ENCODE peak calls at places on chromosomes 5 and 9, in ten cellular contexts. M is substantia nigra, W is head of caudate nucleus, D is Peyer's patch, J is AG08395, P is NCI-H1092 treated with DMSO at 0.1 percent for 48 hours, T is lower lobe of right lung, O is hippocampal formation, X is left ventricle myocardium inferior, A is cardiac fibroblast. Z is an unnamed sample.

GRCh38 chr9:109551651-109552050 is 53.5 kb upstream of the PTPN3 start:
- DNase-seq in A (no peak), J (no peak), D (no peak), W (no peak), M (no peak), O (no peak), P (no peak), X (no peak), T (no peak), Z (no peak)

GRCh38 chr9:127796225-127796813 is 6.4 kb upstream of the FPGS start:
- DNase-seq in P (peak), M (no peak), O (no peak), D (peak), T (peak), J (peak), A (no peak), W (no peak), X (no peak), Z (no peak)

GRCh38 chr9:6426117-6426516 is 13.1 kb downstream of the UHRF2 start:
- DNase-seq in W (no peak), X (no peak), O (no peak), A (no peak), T (no peak), M (no peak), P (no peak), J (no peak), D (no peak), Z (no peak)

GRCh38 chr5:50653946-50654345 is 12.5 kb upstream of the PARP8 start:
- DNase-seq in D (no peak), M (no peak), W (no peak), X (no peak), A (no peak), J (no peak), O (no peak), P (no peak), T (no peak), Z (no peak)

GRCh38 chr9:126693428-126693931 is 79.8 kb downstream of the LMX1B start:
- DNase-seq in M (no peak), P (no peak), O (no peak), D (peak), W (no peak), X (no peak), T (peak), A (no peak), J (no peak), Z (no peak)

GRCh38 chr5:67401166-67401565 is 204.6 kb upstream of the CD180 start:
- DNase-seq in M (no peak), D (no peak), J (no peak), P (no peak), A (no peak), O (no peak), X (no peak), W (no peak), T (no peak), Z (no peak)

GRCh38 chr5:112203229-112203628 is 215.8 kb downstream of the EPB41L4A start:
- DNase-seq in P (no peak), O (no peak), M (no peak), W (no peak), A (no peak), T (no peak), J (no peak), X (no peak), D (no peak), Z (no peak)

GRCh38 chr5:96125335-96125891 is 163.8 kb upstream of the ELL2 start:
- DNase-seq in D (no peak), P (no peak), M (no peak), X (no peak), A (peak), O (no peak), W (no peak), J (peak), T (no peak), Z (no peak)

GRCh38 chr9:4934976-4935672 is 49.9 kb upstream of the JAK2 start:
- DNase-seq in W (no peak), A (peak), X (no peak), O (no peak), P (no peak), J (no peak), T (no peak), M (no peak), D (no peak), Z (no peak)

GRCh38 chr5:99033014-99033931 is 104.5 kb upstream of the CHD1 start:
- DNase-seq in M (no peak), J (no peak), O (no peak), X (no peak), W (no peak), P (no peak), A (peak), D (no peak), T (no peak), Z (no peak)

GRCh38 chr9:69918317-69918716 is 97.7 kb downstream of the CFAP95 start:
- DNase-seq in T (no peak), P (no peak), D (no peak), A (no peak), W (no peak), O (no peak), J (no peak), M (no peak), X (no peak), Z (no peak)

GRCh38 chr9:16385590-16386578 is 484.6 kb downstream of the BNC2 start:
- DNase-seq in W (no peak), A (peak), X (no peak), T (no peak), O (no peak), J (peak), P (no peak), M (no peak), D (no peak), Z (no peak)

GRCh38 chr9:97307091-97307490 is 368 bp upstream of the CCDC180 start:
- DNase-seq in T (peak), J (peak), O (peak), W (peak), X (peak), D (peak), M (peak), A (peak), P (no peak), Z (peak)

GRCh38 chr5:66518753-66519152 is 77.4 kb upstream of the MAST4 start:
- DNase-seq in W (no peak), X (no peak), T (no peak), M (no peak), D (no peak), J (no peak), A (peak), P (no peak), O (no peak), Z (no peak)

GRCh38 chr5:119327018-119327417 is 28.8 kb upstream of the TNFAIP8 start:
- DNase-seq in P (no peak), A (peak), J (peak), X (no peak), O (no peak), W (no peak), T (no peak), M (no peak), D (no peak), Z (no peak)

GRCh38 chr5:10701567-10702039 is 59.4 kb downstream of the DAP start:
- DNase-seq in W (no peak), M (no peak), D (no peak), P (peak), T (no peak), A (peak), X (no peak), O (peak), J (peak), Z (peak)

GRCh38 chr9:107286057-107286456 is 3.0 kb downstream of the RAD23B start:
- DNase-seq in M (no peak), P (no peak), A (no peak), T (no peak), D (no peak), J (no peak), W (no peak), O (no peak), X (no peak), Z (no peak)

GRCh38 chr9:68750786-68751185 is 45.7 kb downstream of the PIP5K1B start:
- DNase-seq in O (no peak), T (no peak), X (no peak), W (no peak), J (no peak), A (no peak), D (no peak), P (no peak), M (no peak), Z (no peak)

GRCh38 chr5:140926903-140927573 is 939 bp downstream of the PCDHAC1 start:
- DNase-seq in J (peak), X (peak), O (no peak), A (peak), D (no peak), P (peak), W (no peak), T (peak), M (no peak), Z (peak)

GRCh38 chr5:115147052-115147451 is 22.7 kb downstream of the TRIM36 start:
- DNase-seq in P (no peak), X (no peak), M (no peak), A (no peak), O (no peak), J (no peak), W (no peak), D (no peak), T (no peak), Z (no peak)

GRCh38 chr9:134592819-134593200 is 48.8 kb upstream of the COL5A1 start:
- DNase-seq in T (no peak), P (no peak), X (no peak), O (no peak), A (no peak), M (no peak), W (no peak), J (no peak), D (no peak), Z (no peak)

GRCh38 chr5:168782172-168782571 is 203.0 kb upstream of the PANK3 start:
- DNase-seq in M (no peak), D (no peak), X (no peak), O (no peak), W (no peak), P (no peak), A (no peak), T (no peak), J (no peak), Z (peak)

GRCh38 chr5:170486366-170486765 is 17.5 kb upstream of the KCNIP1 start:
- DNase-seq in X (no peak), T (no peak), O (no peak), D (no peak), W (no peak), J (peak), M (no peak), P (no peak), A (no peak), Z (no peak)

GRCh38 chr5:77448831-77449230 is 43.3 kb downstream of the WDR41 start:
- DNase-seq in M (no peak), J (no peak), P (no peak), X (no peak), D (no peak), T (no peak), O (no peak), A (no peak), W (no peak), Z (no peak)

GRCh38 chr5:134503088-134503936 is 22.2 kb upstream of the JADE2 start:
- DNase-seq in T (peak), W (no peak), A (peak), M (no peak), J (peak), D (peak), P (no peak), O (no peak), X (peak), Z (no peak)

GRCh38 chr9:105842023-105842644 is 147.8 kb downstream of the TMEM38B start:
- DNase-seq in O (peak), A (peak), P (peak), T (no peak), J (peak), X (no peak), W (no peak), M (no peak), D (no peak), Z (no peak)